ENCODE peak calls at places on chromosomes 11 and 22, in eight cellular contexts. X, W, S, Y, D, B, C and N are unnamed samples. For H3K9me3 and H3K4me1, the result is how much of the 10 kb centered on the place peaks cover.

GRCh38 chr11:68956142-68956541 is 24.6 kb downstream of the MRGPRD start:
- DNase-seq in W (peak), X (no peak), D (no peak), S (no peak), B (no peak), C (no peak), Y (no peak), N (no peak)

GRCh38 chr11:17010851-17011420 is 3.3 kb downstream of the PLEKHA7 start:
- DNase-seq in C (no peak), S (no peak), Y (no peak), X (no peak), D (no peak), W (no peak), B (no peak), N (no peak)

GRCh38 chr11:10893713-10894112 is 35.9 kb upstream of the ZBED5 start:
- DNase-seq in X (no peak), D (no peak), B (peak), S (no peak), W (no peak), Y (no peak), C (no peak), N (no peak)

GRCh38 chr22:28019360-28019759 is 100.3 kb upstream of the PITPNB start:
- DNase-seq in C (peak), X (no peak), B (no peak), W (no peak), Y (peak), S (peak), D (peak), N (peak)

GRCh38 chr11:58921778-58922390 is 17.4 kb upstream of the GLYATL1 start:
- DNase-seq in X (no peak), S (no peak), B (no peak), C (no peak), Y (no peak), D (no peak), W (no peak), N (no peak)

GRCh38 chr11:75577198-75577597 is 15.1 kb downstream of the SERPINH1 start:
- DNase-seq in B (peak), Y (no peak), W (peak), X (peak), S (peak), C (peak), D (no peak), N (no peak)

GRCh38 chr22:29343313-29343805 is 27.9 kb upstream of the RASL10A start:
- DNase-seq in W (no peak), S (no peak), X (peak), C (no peak), B (no peak), Y (peak), D (peak), N (no peak)

GRCh38 chr11:112280268-112281126 is 19.8 kb upstream of the PLET1 start:
- DNase-seq in W (peak), D (peak), Y (peak), C (peak), X (no peak), B (peak), S (peak), N (peak)

GRCh38 chr11:71119656-71120269 is 132.6 kb downstream of the SHANK2 start:
- DNase-seq in S (no peak), C (no peak), Y (no peak), W (no peak), X (no peak), B (no peak), D (no peak), N (no peak)

GRCh38 chr11:109978895-109979294 is 114.3 kb upstream of the ZC3H12C start:
- DNase-seq in W (no peak), Y (no peak), S (no peak), C (no peak), B (no peak), X (no peak), D (no peak), N (no peak)

GRCh38 chr11:70501933-70502540 is 103.7 kb downstream of the CTTN start:
- DNase-seq in X (no peak), Y (peak), W (no peak), S (no peak), C (no peak), D (no peak), B (no peak), N (no peak)

GRCh38 chr22:32005453-32005852 is 37.6 kb upstream of the SLC5A1 start:
- DNase-seq in X (no peak), B (no peak), S (no peak), C (no peak), Y (no peak), D (no peak), W (no peak), N (no peak)

GRCh38 chr11:106480581-106481185 is 403.2 kb downstream of the AASDHPPT start:
- DNase-seq in Y (no peak), W (no peak), C (no peak), X (no peak), B (no peak), S (no peak), D (no peak), N (no peak)

GRCh38 chr22:45468872-45469572 is 33.7 kb upstream of the FBLN1 start:
- DNase-seq in W (no peak), Y (no peak), X (no peak), C (no peak), B (no peak), S (peak), D (no peak), N (peak)

GRCh38 chr11:14418801-14419417 is 59.9 kb upstream of the RRAS2 start:
- DNase-seq in Y (no peak), B (peak), D (no peak), X (no peak), S (no peak), C (no peak), W (no peak), N (peak)

GRCh38 chr11:6962141-6962540 is 35.9 kb downstream of the ZNF215 start:
- DNase-seq in D (no peak), X (no peak), S (no peak), Y (no peak), W (no peak), C (no peak), B (no peak), N (no peak)

GRCh38 chr22:39456262-39457046 is at the start of gene MGAT3:
- DNase-seq in D (no peak), W (no peak), B (no peak), X (no peak), Y (no peak), S (no peak), C (no peak), N (no peak)

GRCh38 chr11:17535488-17535887 is 8.7 kb downstream of the USH1C start:
- DNase-seq in Y (no peak), B (no peak), S (no peak), C (no peak), X (no peak), D (no peak), W (no peak), N (no peak)

GRCh38 chr22:41998361-41999261 is at the start of gene WBP2NL:
- DNase-seq in C (peak), Y (peak), D (peak), W (peak), X (peak), B (peak), S (peak), N (no peak)

GRCh38 chr11:47330002-47330911 is 22.2 kb downstream of the MYBPC3 start:
- DNase-seq in X (peak), D (peak), Y (no peak), S (no peak), B (no peak), W (peak), C (no peak), N (no peak)

GRCh38 chr11:25211635-25212251 is 714.9 kb downstream of the LUZP2 start:
- DNase-seq in X (no peak), D (no peak), W (no peak), B (no peak), S (no peak), Y (no peak), C (no peak), N (no peak)

GRCh38 chr11:36688892-36689291 is 90.9 kb upstream of the RAG2 start:
- DNase-seq in X (no peak), Y (no peak), D (no peak), S (no peak), B (no peak), W (no peak), C (no peak), N (no peak)

DNA sequence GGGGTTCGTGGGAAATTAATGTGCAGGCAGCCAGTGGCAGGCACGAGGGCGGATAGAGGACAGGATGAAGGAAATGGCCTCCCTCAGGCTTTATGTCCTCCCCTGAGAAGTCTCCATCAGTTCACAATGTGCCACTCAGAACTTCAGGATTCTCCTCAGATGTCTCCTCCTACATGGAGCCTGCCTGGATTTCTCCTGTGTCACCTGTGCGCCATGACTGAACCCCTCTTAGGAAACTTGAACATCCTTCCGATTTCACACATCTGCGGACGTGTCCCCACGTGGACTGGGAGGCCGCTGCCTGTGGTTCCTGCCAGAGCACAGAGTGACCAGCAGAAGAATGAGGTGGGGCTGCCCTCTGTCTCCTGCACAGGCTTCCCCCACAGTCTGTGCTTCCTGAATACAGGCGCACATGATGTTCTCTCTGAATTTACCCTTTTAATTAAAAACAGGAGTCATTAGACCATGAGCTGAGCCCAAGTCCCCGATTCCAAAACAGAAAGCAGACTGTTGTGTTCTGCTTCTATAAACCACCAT is 1086.0 kb downstream of the TBC1D22A start:
- DNase-seq in C (no peak), W (no peak), S (no peak), Y (no peak), D (no peak), X (no peak), B (no peak), N (no peak)
- H3K9me3 ChIP-seq in C (under half), W (under half), S (under half), Y (under half), D (under half), X (under half), B (under half), N (under half)

GRCh38 chr22:23251445-23252093 is 71.3 kb downstream of the BCR start:
- DNase-seq in C (no peak), D (no peak), W (peak), Y (no peak), S (no peak), B (peak), X (no peak), N (no peak)
- H3K4me1 ChIP-seq in C (under half), D (under half), W (under half), Y (under half), S (under half), B (under half), X (under half), N (under half)

GRCh38 chr11:134164490-134165370 is 59.0 kb downstream of the NCAPD3 start:
- DNase-seq in W (no peak), S (no peak), X (no peak), Y (no peak), D (no peak), C (no peak), B (no peak), N (no peak)
- H3K9me3 ChIP-seq in W (under half), S (under half), X (under half), Y (under half), D (under half), C (under half), B (half or more), N (under half)

DNA sequence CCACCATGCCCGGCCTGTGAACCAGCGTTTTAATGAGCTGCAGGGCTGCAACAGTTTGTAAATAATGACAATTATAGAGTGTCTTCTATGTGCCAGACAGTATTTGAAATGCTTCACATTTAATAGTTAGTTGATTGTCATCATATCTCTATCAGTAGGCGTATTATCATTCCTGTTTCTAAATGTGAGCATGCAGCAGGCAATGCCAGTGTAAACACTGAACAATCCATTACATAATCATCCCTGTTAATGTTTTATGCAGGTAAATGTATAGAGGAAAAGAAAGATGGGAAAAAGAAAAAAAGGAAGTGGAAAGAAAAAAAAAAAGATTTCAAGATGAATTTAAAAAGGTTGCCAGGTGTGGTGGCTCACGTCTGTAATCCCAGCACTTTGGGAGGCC is 52.3 kb downstream of the ZBTB44 start:
- DNase-seq in Y (no peak), X (no peak), B (no peak), C (no peak), D (no peak), S (no peak), W (no peak), N (no peak)
- H3K4me1 ChIP-seq in Y (under half), X (under half), B (under half), C (under half), D (under half), S (under half), W (under half), N (under half)

GRCh38 chr11:2647167-2647566 is 52.6 kb downstream of the KCNQ1OT1 start:
- DNase-seq in B (no peak), S (no peak), C (no peak), D (no peak), Y (no peak), X (no peak), W (no peak), N (no peak)
- H3K9me3 ChIP-seq in B (half or more), S (half or more), C (under half), D (half or more), Y (half or more), X (under half), W (under half), N (under half)

GRCh38 chr11:119368121-119369034 is 13.1 kb downstream of the USP2 start:
- DNase-seq in B (no peak), X (peak), C (peak), Y (peak), W (no peak), S (peak), D (peak), N (peak)
- H3K4me1 ChIP-seq in B (under half), X (half or more), C (under half), Y (half or more), W (under half), S (under half), D (under half), N (under half)